ENCODE peak calls at places on chromosomes 6 and 20, in eight cellular contexts. R is HCEC 1CT, M is right cardiac atrium, S is H7, F is mucosa of descending colon, G is HCT116, L is ACHN, W is HEK293T. V is an unnamed sample.

GRCh38 chr6:35063701-35064507 is 77.2 kb downstream of the TCP11 start:
- DNase-seq in F (no peak), W (no peak), R (no peak), G (no peak), L (no peak), M (peak), S (peak), V (no peak)

GRCh38 chr6:108194503-108194902 is 28.7 kb downstream of the NR2E1 start:
- DNase-seq in R (no peak), S (no peak), G (no peak), W (no peak), L (no peak), M (no peak), F (no peak), V (no peak)

GRCh38 chr6:73854998-73855718 is 159.2 kb downstream of the CD109 start:
- DNase-seq in R (peak), M (no peak), F (no peak), S (peak), L (peak), G (peak), W (peak), V (peak)

GRCh38 chr6:134980846-134981245 is 30.9 kb upstream of the ALDH8A1 start:
- DNase-seq in S (no peak), W (no peak), F (no peak), R (no peak), G (no peak), L (no peak), M (no peak), V (no peak)

GRCh38 chr6:79750806-79751205 is 119.7 kb downstream of the SH3BGRL2 start:
- DNase-seq in F (no peak), M (no peak), R (no peak), W (no peak), G (no peak), L (no peak), S (peak), V (no peak)

GRCh38 chr6:16657768-16658167 is 103.5 kb downstream of the ATXN1 start:
- DNase-seq in M (no peak), G (no peak), F (no peak), S (no peak), R (no peak), W (no peak), L (no peak), V (no peak)

GRCh38 chr6:112842338-112842700 is 495.2 kb downstream of the RFPL4B start:
- DNase-seq in W (no peak), M (no peak), L (no peak), S (no peak), R (no peak), G (no peak), F (no peak), V (no peak)

GRCh38 chr6:71457883-71458282 is 169.3 kb downstream of the OGFRL1 start:
- DNase-seq in R (no peak), S (no peak), G (no peak), L (no peak), M (no peak), W (no peak), F (no peak), V (no peak)

GRCh38 chr6:2166717-2167116 is 78.7 kb downstream of the GMDS start:
- DNase-seq in G (no peak), S (no peak), L (no peak), M (no peak), R (no peak), W (no peak), F (peak), V (no peak)

GRCh38 chr6:4564746-4565145 is 211.5 kb upstream of the CDYL start:
- DNase-seq in L (no peak), W (no peak), G (no peak), S (no peak), F (no peak), R (no peak), M (no peak), V (no peak)

GRCh38 chr6:68901044-68901443 is 266.0 kb downstream of the ADGRB3 start:
- DNase-seq in R (no peak), G (no peak), F (no peak), L (no peak), S (no peak), M (no peak), W (no peak), V (no peak)

GRCh38 chr6:169825558-169826225 is 74.3 kb downstream of the ERMARD start:
- DNase-seq in G (no peak), F (no peak), W (no peak), L (no peak), M (no peak), S (no peak), R (no peak), V (no peak)

GRCh38 chr6:30877419-30878262 is 6.7 kb upstream of the DDR1 start:
- DNase-seq in M (peak), S (peak), G (peak), W (peak), L (peak), F (peak), R (peak), V (peak)

GRCh38 chr6:130602151-130602770 is 224.9 kb upstream of the SMLR1 start:
- DNase-seq in R (peak), G (peak), W (peak), F (no peak), L (peak), S (no peak), M (no peak), V (peak)

GRCh38 chr20:4916991-4917881 is 84.1 kb downstream of the SLC23A2 start:
- DNase-seq in R (no peak), M (no peak), W (no peak), F (no peak), S (no peak), L (peak), G (no peak), V (peak)

GRCh38 chr6:138428943-138429616 is 25.1 kb downstream of the HEBP2 start:
- DNase-seq in R (peak), L (peak), W (peak), F (no peak), G (peak), S (peak), M (peak), V (peak)

GRCh38 chr6:109527989-109528388 is 45.0 kb upstream of the ZBTB24 start:
- DNase-seq in F (no peak), L (peak), R (no peak), G (peak), M (no peak), S (no peak), W (peak), V (peak)

GRCh38 chr20:8837396-8837795 is 231.5 kb upstream of the PLCB4 start:
- DNase-seq in M (no peak), G (no peak), L (no peak), F (no peak), W (no peak), R (peak), S (no peak), V (peak)

GRCh38 chr6:20211037-20211940 is 980 bp downstream of the MBOAT1 start:
- DNase-seq in R (peak), L (no peak), S (peak), G (no peak), F (no peak), W (no peak), M (no peak), V (peak)

GRCh38 chr6:54191460-54191859 is 80.2 kb downstream of the MLIP start:
- DNase-seq in M (no peak), G (no peak), W (no peak), F (no peak), S (no peak), L (no peak), R (peak), V (no peak)

GRCh38 chr6:54335871-54336270 is 27.6 kb downstream of the TINAG start:
- DNase-seq in W (no peak), G (peak), M (no peak), L (peak), S (no peak), R (peak), F (no peak), V (peak)

GRCh38 chr6:165983112-165984072 is 184.3 kb downstream of the TBXT start:
- DNase-seq in R (no peak), W (no peak), S (no peak), F (no peak), M (no peak), L (no peak), G (no peak), V (no peak)

GRCh38 chr6:111823831-111824607 is 49.2 kb downstream of the FYN start:
- DNase-seq in W (no peak), L (no peak), M (no peak), S (no peak), G (no peak), R (peak), F (no peak), V (peak)

GRCh38 chr6:166640342-166641043 is 13.4 kb upstream of the RPS6KA2 start:
- DNase-seq in F (no peak), W (peak), L (no peak), M (peak), S (peak), R (no peak), G (no peak), V (no peak)

GRCh38 chr20:18973499-18974173 is 160.1 kb downstream of the SCP2D1 start:
- DNase-seq in G (no peak), R (no peak), L (no peak), M (peak), F (no peak), W (no peak), S (no peak), V (no peak)

GRCh38 chr20:24060851-24061590 is 72.4 kb upstream of the GGTLC1 start:
- DNase-seq in F (no peak), G (no peak), S (peak), M (no peak), R (no peak), W (no peak), L (no peak), V (no peak)

GRCh38 chr6:157228421-157229218 is 94.7 kb downstream of the TMEM242 start:
- DNase-seq in F (no peak), M (peak), L (no peak), S (peak), G (no peak), R (no peak), W (no peak), V (no peak)

GRCh38 chr20:45910670-45911485 is 1.1 kb downstream of the PLTP start:
- DNase-seq in S (peak), R (peak), L (peak), W (peak), G (peak), M (peak), F (peak), V (peak)